ENCODE peak calls at places on chromosomes 1 and 21, in six cellular contexts. N is amygdala, Z is Panc1, P is NCI-H2081, U is epithelial cell of esophagus, O is H54. K is an unnamed sample.
A peak's percentile ranks its signal among the peaks of the same experiment; 100 is the strongest.

GRCh38 chr1:164223378-164223777 is 335.6 kb upstream of the PBX1 start:
- DNase-seq in N (no peak), Z (no peak), P (no peak), U (no peak), O (no peak), K (no peak)

GRCh38 chr1:15476927-15477326 is 1.0 kb downstream of the CELA2B start:
- DNase-seq in N (no peak), Z (no peak), P (no peak), U (no peak), O (no peak), K (no peak)

GRCh38 chr1:82451191-82451590 is 650.5 kb downstream of the ADGRL2 start:
- DNase-seq in N (no peak), Z (no peak), P (no peak), U (no peak), O (no peak), K (no peak)

GRCh38 chr1:231407049-231407448 is 15.0 kb downstream of the EGLN1 start:
- DNase-seq in N (no peak), Z (no peak), P (no peak), U (no peak), O (no peak), K (no peak)

GRCh38 chr1:195082183-195082582 is 1526.1 kb downstream of the KCNT2 start:
- DNase-seq in N (no peak), Z (no peak), P (no peak), U (peak; percentile 22), O (no peak), K (no peak)

GRCh38 chr1:6906783-6907182 is 121.5 kb downstream of the CAMTA1 start:
- DNase-seq in N (no peak), Z (no peak), P (no peak), U (no peak), O (no peak), K (no peak)

GRCh38 chr21:44783023-44783696 is 18.5 kb downstream of the UBE2G2 start:
- DNase-seq in N (no peak), Z (no peak), P (no peak), U (no peak), O (no peak), K (no peak)

GRCh38 chr1:234484991-234485739 is 6.2 kb upstream of the TARBP1 start:
- DNase-seq in N (no peak), Z (no peak), P (no peak), U (peak; percentile 42), O (no peak), K (no peak)

GRCh38 chr21:44434568-44434925 is 20.8 kb upstream of the LRRC3 start:
- DNase-seq in N (no peak), Z (no peak), P (no peak), U (no peak), O (no peak), K (no peak)

GRCh38 chr1:165369255-165369848 is 12.8 kb upstream of the LMX1A start:
- DNase-seq in N (peak; percentile 58), Z (peak; percentile 36), P (peak; percentile 44), U (peak; percentile 51), O (peak; percentile 55), K (peak; percentile 21)

GRCh38 chr1:66519988-66520387 is 14.0 kb upstream of the SGIP1 start:
- DNase-seq in N (no peak), Z (no peak), P (no peak), U (peak; percentile 41), O (no peak), K (no peak)

GRCh38 chr1:33443705-33444180 is 12.8 kb upstream of the PHC2 start:
- DNase-seq in N (no peak), Z (no peak), P (no peak), U (no peak), O (no peak), K (no peak)

GRCh38 chr1:27120849-27121248 is 34.1 kb downstream of the SLC9A1 start:
- DNase-seq in N (no peak), Z (no peak), P (no peak), U (no peak), O (no peak), K (no peak)

GRCh38 chr1:3911521-3911845 is 11.4 kb upstream of the C1orf174 start:
- DNase-seq in N (no peak), Z (no peak), P (no peak), U (no peak), O (no peak), K (no peak)

GRCh38 chr21:20329636-20330035 is 668.6 kb upstream of the NCAM2 start:
- DNase-seq in N (no peak), Z (no peak), P (no peak), U (no peak), O (no peak), K (no peak)